ENCODE peak calls at places on chromosomes 6 and 20, in seven cellular contexts. One of them, this sample, is unnamed.
A peak's percentile ranks its signal among the peaks of the same experiment; 100 is the strongest.

GRCh38 chr20:6665621-6666345 is 101.7 kb upstream of the BMP2 start:
- DNase-seq in cardiac muscle cell: peak; percentile 28
- DNase-seq in left lung: no peak
- DNase-seq in progenitor cell of endocrine pancreas: no peak
- DNase-seq in hepatocyte: peak; percentile 34
- DNase-seq in body of pancreas: no peak
- DNase-seq in coronary artery: no peak
- DNase-seq in this sample: no peak

GRCh38 chr20:64254571-64255360 is 782 bp upstream of the PCMTD2 start:
- DNase-seq in cardiac muscle cell: no peak
- DNase-seq in left lung: no peak
- DNase-seq in progenitor cell of endocrine pancreas: no peak
- DNase-seq in hepatocyte: no peak
- DNase-seq in body of pancreas: no peak
- DNase-seq in coronary artery: no peak
- DNase-seq in this sample: no peak

GRCh38 chr6:95087394-95088097 is 489.8 kb upstream of the MANEA start:
- DNase-seq in cardiac muscle cell: peak; percentile 86
- DNase-seq in left lung: no peak
- DNase-seq in progenitor cell of endocrine pancreas: no peak
- DNase-seq in hepatocyte: peak; percentile 64
- DNase-seq in body of pancreas: peak; percentile 18
- DNase-seq in coronary artery: no peak
- DNase-seq in this sample: no peak

GRCh38 chr6:37239950-37240713 is 17.4 kb upstream of the TBC1D22B start:
- DNase-seq in cardiac muscle cell: peak; percentile 89
- DNase-seq in left lung: peak; percentile 70
- DNase-seq in progenitor cell of endocrine pancreas: no peak
- DNase-seq in hepatocyte: peak; percentile 88
- DNase-seq in body of pancreas: peak; percentile 88
- DNase-seq in coronary artery: peak; percentile 96
- DNase-seq in this sample: no peak

GRCh38 chr20:50344232-50345071 is 153.8 kb downstream of the CEBPB start:
- DNase-seq in cardiac muscle cell: no peak
- DNase-seq in left lung: no peak
- DNase-seq in progenitor cell of endocrine pancreas: no peak
- DNase-seq in hepatocyte: no peak
- DNase-seq in body of pancreas: no peak
- DNase-seq in coronary artery: no peak
- DNase-seq in this sample: no peak

GRCh38 chr6:137148291-137149076 is 25.0 kb downstream of the IL22RA2 start:
- DNase-seq in cardiac muscle cell: no peak
- DNase-seq in left lung: no peak
- DNase-seq in progenitor cell of endocrine pancreas: no peak
- DNase-seq in hepatocyte: peak; percentile 14
- DNase-seq in body of pancreas: peak; percentile 46
- DNase-seq in coronary artery: no peak
- DNase-seq in this sample: no peak

GRCh38 chr20:22810030-22810429 is 225.1 kb upstream of the SSTR4 start:
- DNase-seq in cardiac muscle cell: no peak
- DNase-seq in left lung: no peak
- DNase-seq in progenitor cell of endocrine pancreas: no peak
- DNase-seq in hepatocyte: no peak
- DNase-seq in body of pancreas: no peak
- DNase-seq in coronary artery: no peak
- DNase-seq in this sample: no peak

GRCh38 chr6:125812394-125813231 is 21.9 kb downstream of the NCOA7 start:
- DNase-seq in cardiac muscle cell: no peak
- DNase-seq in left lung: no peak
- DNase-seq in progenitor cell of endocrine pancreas: no peak
- DNase-seq in hepatocyte: peak; percentile 43
- DNase-seq in body of pancreas: no peak
- DNase-seq in coronary artery: no peak
- DNase-seq in this sample: no peak

GRCh38 chr6:132863895-132864294 is 49.5 kb downstream of the RPS12 start:
- DNase-seq in cardiac muscle cell: no peak
- DNase-seq in left lung: no peak
- DNase-seq in progenitor cell of endocrine pancreas: no peak
- DNase-seq in hepatocyte: no peak
- DNase-seq in body of pancreas: no peak
- DNase-seq in coronary artery: no peak
- DNase-seq in this sample: no peak

GRCh38 chr6:113944701-113945100 is 26.2 kb downstream of the HDAC2 start:
- DNase-seq in cardiac muscle cell: no peak
- DNase-seq in left lung: no peak
- DNase-seq in progenitor cell of endocrine pancreas: no peak
- DNase-seq in hepatocyte: no peak
- DNase-seq in body of pancreas: no peak
- DNase-seq in coronary artery: no peak
- DNase-seq in this sample: no peak

GRCh38 chr6:14804001-14804401 is 441.9 kb upstream of the JARID2 start:
- DNase-seq in cardiac muscle cell: no peak
- DNase-seq in left lung: no peak
- DNase-seq in progenitor cell of endocrine pancreas: no peak
- DNase-seq in hepatocyte: no peak
- DNase-seq in body of pancreas: no peak
- DNase-seq in coronary artery: no peak
- DNase-seq in this sample: no peak

GRCh38 chr20:1121439-1121838 is 3.0 kb downstream of the PSMF1 start:
- DNase-seq in cardiac muscle cell: no peak
- DNase-seq in left lung: no peak
- DNase-seq in progenitor cell of endocrine pancreas: no peak
- DNase-seq in hepatocyte: no peak
- DNase-seq in body of pancreas: no peak
- DNase-seq in coronary artery: no peak
- DNase-seq in this sample: no peak

GRCh38 chr6:111805511-111806181 is 67.6 kb downstream of the FYN start:
- DNase-seq in cardiac muscle cell: no peak
- DNase-seq in left lung: no peak
- DNase-seq in progenitor cell of endocrine pancreas: no peak
- DNase-seq in hepatocyte: no peak
- DNase-seq in body of pancreas: no peak
- DNase-seq in coronary artery: no peak
- DNase-seq in this sample: no peak

GRCh38 chr6:125587624-125588023 is 161.8 kb upstream of the HEY2 start:
- DNase-seq in cardiac muscle cell: no peak
- DNase-seq in left lung: no peak
- DNase-seq in progenitor cell of endocrine pancreas: no peak
- DNase-seq in hepatocyte: no peak
- DNase-seq in body of pancreas: no peak
- DNase-seq in coronary artery: no peak
- DNase-seq in this sample: no peak

GRCh38 chr6:82385546-82385945 is 21.9 kb downstream of the TPBG start:
- DNase-seq in cardiac muscle cell: no peak
- DNase-seq in left lung: no peak
- DNase-seq in progenitor cell of endocrine pancreas: no peak
- DNase-seq in hepatocyte: no peak
- DNase-seq in body of pancreas: no peak
- DNase-seq in coronary artery: no peak
- DNase-seq in this sample: no peak

DNA sequence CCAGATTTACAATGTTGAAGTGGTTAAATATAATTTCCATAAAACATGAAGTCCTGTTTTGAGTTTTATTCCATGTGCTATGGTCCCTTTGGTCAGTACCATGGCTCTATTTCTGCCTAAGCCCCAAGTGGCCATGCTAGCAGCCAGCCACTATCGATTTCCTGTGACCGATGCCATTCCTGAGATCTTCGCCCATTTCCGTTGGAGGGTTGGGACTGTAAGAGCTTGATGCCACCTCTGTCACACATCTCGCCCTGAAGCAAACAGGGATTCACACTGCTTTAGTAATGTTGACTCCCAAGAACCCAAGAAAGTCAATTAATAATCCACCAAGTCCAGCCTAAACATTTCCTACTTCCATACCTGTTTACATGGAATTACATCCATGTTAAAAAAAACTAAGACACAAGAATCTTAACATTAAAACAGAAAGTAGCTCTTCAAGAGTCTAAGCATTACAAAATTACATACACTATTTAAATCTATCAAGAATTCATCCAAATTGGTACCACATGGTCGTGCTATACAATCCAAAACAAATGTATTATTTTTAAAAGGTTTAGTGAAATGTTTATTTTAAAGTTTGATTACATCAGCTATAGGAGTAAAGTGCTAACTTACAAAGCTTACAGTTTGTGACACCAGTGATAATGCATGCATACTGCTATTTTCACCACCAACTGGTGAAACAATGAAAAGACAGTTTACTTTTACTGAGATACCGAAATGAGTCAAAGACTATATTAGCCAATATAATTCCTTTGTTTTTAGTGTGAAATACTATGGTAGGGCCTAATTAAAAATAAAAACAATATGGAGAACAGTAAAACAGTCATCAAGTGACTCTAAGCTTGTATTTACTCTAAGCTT is 2.5 kb downstream of the RBM39 start:
- DNase-seq in cardiac muscle cell: no peak
- DNase-seq in left lung: no peak
- DNase-seq in progenitor cell of endocrine pancreas: no peak
- DNase-seq in hepatocyte: peak; percentile 19
- DNase-seq in body of pancreas: no peak
- DNase-seq in coronary artery: no peak
- DNase-seq in this sample: no peak
- TF ChIP-seq CTCF in cardiac muscle cell: peak; percentile 38
- TF ChIP-seq CTCF in left lung: no peak
- TF ChIP-seq CTCF in progenitor cell of endocrine pancreas: peak; percentile 35
- TF ChIP-seq CTCF in hepatocyte: peak; percentile 26
- TF ChIP-seq CTCF in body of pancreas: no peak
- TF ChIP-seq CTCF in coronary artery: no peak
- TF ChIP-seq CTCF in this sample: no peak

GRCh38 chr20:58213716-58214115 is 14.7 kb downstream of the ANKRD60 start:
- DNase-seq in cardiac muscle cell: no peak
- DNase-seq in left lung: no peak
- DNase-seq in progenitor cell of endocrine pancreas: no peak
- DNase-seq in hepatocyte: no peak
- DNase-seq in body of pancreas: no peak
- DNase-seq in coronary artery: no peak
- DNase-seq in this sample: no peak

GRCh38 chr20:58214310-58214709 is 14.1 kb downstream of the ANKRD60 start:
- DNase-seq in cardiac muscle cell: no peak
- DNase-seq in left lung: no peak
- DNase-seq in progenitor cell of endocrine pancreas: no peak
- DNase-seq in hepatocyte: no peak
- DNase-seq in body of pancreas: no peak
- DNase-seq in coronary artery: no peak
- DNase-seq in this sample: no peak

GRCh38 chr20:58212636-58213035 is 15.8 kb downstream of the ANKRD60 start:
- DNase-seq in cardiac muscle cell: no peak
- DNase-seq in left lung: no peak
- DNase-seq in progenitor cell of endocrine pancreas: no peak
- DNase-seq in hepatocyte: no peak
- DNase-seq in body of pancreas: no peak
- DNase-seq in coronary artery: no peak
- DNase-seq in this sample: no peak

GRCh38 chr20:58215116-58215515 is 13.3 kb downstream of the ANKRD60 start:
- DNase-seq in cardiac muscle cell: no peak
- DNase-seq in left lung: no peak
- DNase-seq in progenitor cell of endocrine pancreas: no peak
- DNase-seq in hepatocyte: no peak
- DNase-seq in body of pancreas: no peak
- DNase-seq in coronary artery: no peak
- DNase-seq in this sample: no peak

DNA sequence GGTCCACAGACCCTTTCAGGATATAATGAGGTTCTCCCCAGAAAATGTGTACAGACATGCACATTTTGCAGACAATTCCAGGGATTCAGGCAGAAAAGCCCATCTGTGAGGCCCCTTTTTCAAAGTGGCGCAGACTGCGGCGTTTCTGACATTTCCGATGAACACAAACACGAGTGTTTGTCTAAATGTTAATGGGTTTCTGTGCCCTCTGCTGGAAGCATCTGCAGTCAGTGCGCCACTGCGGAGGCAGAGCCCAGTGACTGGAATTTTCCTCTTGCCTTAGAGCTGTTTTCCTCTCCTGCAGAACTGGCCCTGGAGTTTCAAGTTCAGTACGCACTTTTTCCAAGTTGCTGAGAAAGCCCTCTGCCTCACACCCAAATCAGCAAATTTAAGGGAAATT is 15.3 kb downstream of the ANKRD60 start:
- DNase-seq in cardiac muscle cell: no peak
- DNase-seq in left lung: no peak
- DNase-seq in progenitor cell of endocrine pancreas: no peak
- DNase-seq in hepatocyte: no peak
- DNase-seq in body of pancreas: no peak
- DNase-seq in coronary artery: no peak
- DNase-seq in this sample: no peak
- TF ChIP-seq CTCF in cardiac muscle cell: no peak
- TF ChIP-seq CTCF in left lung: no peak
- TF ChIP-seq CTCF in progenitor cell of endocrine pancreas: no peak
- TF ChIP-seq CTCF in hepatocyte: peak; percentile 14
- TF ChIP-seq CTCF in body of pancreas: no peak
- TF ChIP-seq CTCF in coronary artery: no peak
- TF ChIP-seq CTCF in this sample: no peak

GRCh38 chr20:24164360-24164759 is 175.8 kb upstream of the GGTLC1 start:
- DNase-seq in cardiac muscle cell: peak; percentile 34
- DNase-seq in left lung: no peak
- DNase-seq in progenitor cell of endocrine pancreas: no peak
- DNase-seq in hepatocyte: no peak
- DNase-seq in body of pancreas: no peak
- DNase-seq in coronary artery: no peak
- DNase-seq in this sample: peak; percentile 46
- TF ChIP-seq CTCF in cardiac muscle cell: peak; percentile 56
- TF ChIP-seq CTCF in left lung: no peak
- TF ChIP-seq CTCF in progenitor cell of endocrine pancreas: peak; percentile 63
- TF ChIP-seq CTCF in hepatocyte: peak; percentile 31
- TF ChIP-seq CTCF in body of pancreas: no peak
- TF ChIP-seq CTCF in coronary artery: no peak
- TF ChIP-seq CTCF in this sample: peak; percentile 45

GRCh38 chr6:613981-614380 is 42.9 kb downstream of the HUS1B start:
- DNase-seq in cardiac muscle cell: no peak
- DNase-seq in left lung: no peak
- DNase-seq in progenitor cell of endocrine pancreas: no peak
- DNase-seq in hepatocyte: no peak
- DNase-seq in body of pancreas: no peak
- DNase-seq in coronary artery: no peak
- DNase-seq in this sample: no peak
- TF ChIP-seq CTCF in cardiac muscle cell: no peak
- TF ChIP-seq CTCF in left lung: no peak
- TF ChIP-seq CTCF in progenitor cell of endocrine pancreas: no peak
- TF ChIP-seq CTCF in hepatocyte: no peak
- TF ChIP-seq CTCF in body of pancreas: no peak
- TF ChIP-seq CTCF in coronary artery: no peak
- TF ChIP-seq CTCF in this sample: no peak

GRCh38 chr6:139173172-139173571 is 38.3 kb downstream of the HECA start:
- DNase-seq in cardiac muscle cell: no peak
- DNase-seq in left lung: no peak
- DNase-seq in progenitor cell of endocrine pancreas: no peak
- DNase-seq in hepatocyte: no peak
- DNase-seq in body of pancreas: no peak
- DNase-seq in coronary artery: no peak
- DNase-seq in this sample: no peak
- TF ChIP-seq CTCF in cardiac muscle cell: no peak
- TF ChIP-seq CTCF in left lung: no peak
- TF ChIP-seq CTCF in progenitor cell of endocrine pancreas: no peak
- TF ChIP-seq CTCF in hepatocyte: no peak
- TF ChIP-seq CTCF in body of pancreas: no peak
- TF ChIP-seq CTCF in coronary artery: no peak
- TF ChIP-seq CTCF in this sample: no peak

GRCh38 chr20:60292001-60292520 is 333.8 kb downstream of the CDH26 start:
- DNase-seq in cardiac muscle cell: no peak
- DNase-seq in left lung: no peak
- DNase-seq in progenitor cell of endocrine pancreas: no peak
- DNase-seq in hepatocyte: no peak
- DNase-seq in body of pancreas: no peak
- DNase-seq in coronary artery: no peak
- DNase-seq in this sample: no peak
- TF ChIP-seq CTCF in cardiac muscle cell: no peak
- TF ChIP-seq CTCF in left lung: no peak
- TF ChIP-seq CTCF in progenitor cell of endocrine pancreas: no peak
- TF ChIP-seq CTCF in hepatocyte: no peak
- TF ChIP-seq CTCF in body of pancreas: no peak
- TF ChIP-seq CTCF in coronary artery: no peak
- TF ChIP-seq CTCF in this sample: no peak

This sample was measured in nephron progenitor cell.